ENCODE peak calls at places on chromosomes 6 and 20, in seven cellular contexts. One of them, this sample, is unnamed.

GRCh38 chr6:80488190-80488589 is 381.7 kb downstream of the BCKDHB start:
- DNase-seq in IMR-90: no peak
- DNase-seq in mesendoderm: peak
- DNase-seq in mesenchymal stem cell: no peak
- DNase-seq in neuronal stem cell: no peak
- DNase-seq in H1: no peak
- DNase-seq in trophoblast cell: no peak
- DNase-seq in this sample: no peak

GRCh38 chr6:13384506-13384905 is 56.2 kb upstream of the TBC1D7 start:
- DNase-seq in IMR-90: no peak
- DNase-seq in mesendoderm: no peak
- DNase-seq in mesenchymal stem cell: no peak
- DNase-seq in neuronal stem cell: no peak
- DNase-seq in H1: no peak
- DNase-seq in trophoblast cell: no peak
- DNase-seq in this sample: no peak

GRCh38 chr20:10696650-10697049 is 22.9 kb upstream of the JAG1 start:
- DNase-seq in IMR-90: no peak
- DNase-seq in mesendoderm: peak
- DNase-seq in mesenchymal stem cell: no peak
- DNase-seq in neuronal stem cell: no peak
- DNase-seq in H1: peak
- DNase-seq in trophoblast cell: no peak
- DNase-seq in this sample: peak

GRCh38 chr6:170148709-170149470 is 142.0 kb downstream of the DLL1 start:
- DNase-seq in IMR-90: no peak
- DNase-seq in mesendoderm: no peak
- DNase-seq in mesenchymal stem cell: no peak
- DNase-seq in neuronal stem cell: no peak
- DNase-seq in H1: no peak
- DNase-seq in trophoblast cell: no peak
- DNase-seq in this sample: no peak

GRCh38 chr6:25404693-25405169 is 125.6 kb downstream of the CARMIL1 start:
- DNase-seq in IMR-90: no peak
- DNase-seq in mesendoderm: no peak
- DNase-seq in mesenchymal stem cell: no peak
- DNase-seq in neuronal stem cell: no peak
- DNase-seq in H1: no peak
- DNase-seq in trophoblast cell: no peak
- DNase-seq in this sample: no peak

GRCh38 chr20:40741507-40742106 is 52.6 kb upstream of the MAFB start:
- DNase-seq in IMR-90: peak
- DNase-seq in mesendoderm: peak
- DNase-seq in mesenchymal stem cell: peak
- DNase-seq in neuronal stem cell: peak
- DNase-seq in H1: peak
- DNase-seq in trophoblast cell: peak
- DNase-seq in this sample: peak

GRCh38 chr6:144673807-144674206 is 388.7 kb downstream of the UTRN start:
- DNase-seq in IMR-90: no peak
- DNase-seq in mesendoderm: no peak
- DNase-seq in mesenchymal stem cell: no peak
- DNase-seq in neuronal stem cell: no peak
- DNase-seq in H1: no peak
- DNase-seq in trophoblast cell: no peak
- DNase-seq in this sample: no peak

GRCh38 chr6:167349816-167350215 is 24.9 kb downstream of the TTLL2 start:
- DNase-seq in IMR-90: no peak
- DNase-seq in mesendoderm: no peak
- DNase-seq in mesenchymal stem cell: no peak
- DNase-seq in neuronal stem cell: no peak
- DNase-seq in H1: no peak
- DNase-seq in trophoblast cell: no peak
- DNase-seq in this sample: no peak

GRCh38 chr6:125077453-125077852 is 76.1 kb upstream of the TPD52L1 start:
- DNase-seq in IMR-90: no peak
- DNase-seq in mesendoderm: peak
- DNase-seq in mesenchymal stem cell: no peak
- DNase-seq in neuronal stem cell: no peak
- DNase-seq in H1: no peak
- DNase-seq in trophoblast cell: peak
- DNase-seq in this sample: no peak

GRCh38 chr20:39778847-39779641 is 816.9 kb downstream of the DHX35 start:
- DNase-seq in IMR-90: no peak
- DNase-seq in mesendoderm: peak
- DNase-seq in mesenchymal stem cell: no peak
- DNase-seq in neuronal stem cell: no peak
- DNase-seq in H1: no peak
- DNase-seq in trophoblast cell: no peak
- DNase-seq in this sample: no peak

GRCh38 chr6:13288481-13288880 is 39.9 kb downstream of the TBC1D7 start:
- DNase-seq in IMR-90: no peak
- DNase-seq in mesendoderm: no peak
- DNase-seq in mesenchymal stem cell: no peak
- DNase-seq in neuronal stem cell: no peak
- DNase-seq in H1: no peak
- DNase-seq in trophoblast cell: no peak
- DNase-seq in this sample: no peak

GRCh38 chr6:19417713-19418112 is 419.5 kb upstream of the ID4 start:
- DNase-seq in IMR-90: peak
- DNase-seq in mesendoderm: no peak
- DNase-seq in mesenchymal stem cell: no peak
- DNase-seq in neuronal stem cell: no peak
- DNase-seq in H1: no peak
- DNase-seq in trophoblast cell: peak
- DNase-seq in this sample: no peak

GRCh38 chr6:137210903-137211302 is 8.3 kb downstream of the IFNGR1 start:
- DNase-seq in IMR-90: peak
- DNase-seq in mesendoderm: no peak
- DNase-seq in mesenchymal stem cell: no peak
- DNase-seq in neuronal stem cell: no peak
- DNase-seq in H1: no peak
- DNase-seq in trophoblast cell: no peak
- DNase-seq in this sample: no peak

GRCh38 chr6:92888316-92888715 is 531.0 kb downstream of the EPHA7 start:
- DNase-seq in IMR-90: no peak
- DNase-seq in mesendoderm: no peak
- DNase-seq in mesenchymal stem cell: no peak
- DNase-seq in neuronal stem cell: no peak
- DNase-seq in H1: no peak
- DNase-seq in trophoblast cell: no peak
- DNase-seq in this sample: no peak

GRCh38 chr6:5302220-5302946 is 41.1 kb downstream of the FARS2 start:
- DNase-seq in IMR-90: peak
- DNase-seq in mesendoderm: no peak
- DNase-seq in mesenchymal stem cell: no peak
- DNase-seq in neuronal stem cell: no peak
- DNase-seq in H1: no peak
- DNase-seq in trophoblast cell: no peak
- DNase-seq in this sample: no peak

GRCh38 chr6:63859520-63859919 is 223.9 kb downstream of the PHF3 start:
- DNase-seq in IMR-90: no peak
- DNase-seq in mesendoderm: no peak
- DNase-seq in mesenchymal stem cell: peak
- DNase-seq in neuronal stem cell: no peak
- DNase-seq in H1: no peak
- DNase-seq in trophoblast cell: no peak
- DNase-seq in this sample: no peak

GRCh38 chr6:1381397-1382330 is 7.7 kb upstream of the FOXF2 start:
- DNase-seq in IMR-90: no peak
- DNase-seq in mesendoderm: peak
- DNase-seq in mesenchymal stem cell: no peak
- DNase-seq in neuronal stem cell: peak
- DNase-seq in H1: no peak
- DNase-seq in trophoblast cell: no peak
- DNase-seq in this sample: peak

GRCh38 chr6:136077834-136078576 is 172.1 kb downstream of the MTFR2 start:
- DNase-seq in IMR-90: peak
- DNase-seq in mesendoderm: no peak
- DNase-seq in mesenchymal stem cell: peak
- DNase-seq in neuronal stem cell: no peak
- DNase-seq in H1: no peak
- DNase-seq in trophoblast cell: peak
- DNase-seq in this sample: no peak

GRCh38 chr6:44161997-44162338 is 3.3 kb downstream of the CAPN11 start:
- DNase-seq in IMR-90: peak
- DNase-seq in mesendoderm: no peak
- DNase-seq in mesenchymal stem cell: no peak
- DNase-seq in neuronal stem cell: no peak
- DNase-seq in H1: no peak
- DNase-seq in trophoblast cell: no peak
- DNase-seq in this sample: no peak

GRCh38 chr6:30570760-30571084 is 520 bp upstream of the ABCF1 start:
- DNase-seq in IMR-90: no peak
- DNase-seq in mesendoderm: no peak
- DNase-seq in mesenchymal stem cell: no peak
- DNase-seq in neuronal stem cell: no peak
- DNase-seq in H1: no peak
- DNase-seq in trophoblast cell: peak
- DNase-seq in this sample: peak

GRCh38 chr6:30572078-30572605 is 900 bp downstream of the ABCF1 start:
- DNase-seq in IMR-90: no peak
- DNase-seq in mesendoderm: peak
- DNase-seq in mesenchymal stem cell: no peak
- DNase-seq in neuronal stem cell: no peak
- DNase-seq in H1: no peak
- DNase-seq in trophoblast cell: peak
- DNase-seq in this sample: no peak

GRCh38 chr6:30571085-30572077 is at the start of gene ABCF1:
- DNase-seq in IMR-90: peak
- DNase-seq in mesendoderm: peak
- DNase-seq in mesenchymal stem cell: peak
- DNase-seq in neuronal stem cell: peak
- DNase-seq in H1: peak
- DNase-seq in trophoblast cell: peak
- DNase-seq in this sample: peak

GRCh38 chr6:30570263-30570662 is 979 bp upstream of the ABCF1 start:
- DNase-seq in IMR-90: no peak
- DNase-seq in mesendoderm: peak
- DNase-seq in mesenchymal stem cell: no peak
- DNase-seq in neuronal stem cell: no peak
- DNase-seq in H1: no peak
- DNase-seq in trophoblast cell: no peak
- DNase-seq in this sample: no peak

GRCh38 chr6:30573113-30573512 is 1.9 kb downstream of the ABCF1 start:
- DNase-seq in IMR-90: no peak
- DNase-seq in mesendoderm: no peak
- DNase-seq in mesenchymal stem cell: no peak
- DNase-seq in neuronal stem cell: no peak
- DNase-seq in H1: no peak
- DNase-seq in trophoblast cell: no peak
- DNase-seq in this sample: no peak
- H3K18ac ChIP-seq in IMR-90: no peak
- H3K18ac ChIP-seq in mesendoderm: no peak
- H3K18ac ChIP-seq in mesenchymal stem cell: no peak
- H3K18ac ChIP-seq in neuronal stem cell: no peak
- H3K18ac ChIP-seq in H1: no peak
- H3K18ac ChIP-seq in trophoblast cell: no peak
- H3K18ac ChIP-seq in this sample: no peak

GRCh38 chr20:62052336-62052841 is 13.3 kb downstream of the TAF4 start:
- DNase-seq in IMR-90: no peak
- DNase-seq in mesendoderm: no peak
- DNase-seq in mesenchymal stem cell: no peak
- DNase-seq in neuronal stem cell: no peak
- DNase-seq in H1: no peak
- DNase-seq in trophoblast cell: no peak
- DNase-seq in this sample: no peak
- H3K18ac ChIP-seq in IMR-90: no peak
- H3K18ac ChIP-seq in mesendoderm: no peak
- H3K18ac ChIP-seq in mesenchymal stem cell: no peak
- H3K18ac ChIP-seq in neuronal stem cell: no peak
- H3K18ac ChIP-seq in H1: no peak
- H3K18ac ChIP-seq in trophoblast cell: no peak
- H3K18ac ChIP-seq in this sample: no peak

GRCh38 chr6:37480118-37480736 is 19.5 kb downstream of the CCDC167 start:
- DNase-seq in IMR-90: no peak
- DNase-seq in mesendoderm: no peak
- DNase-seq in mesenchymal stem cell: no peak
- DNase-seq in neuronal stem cell: no peak
- DNase-seq in H1: no peak
- DNase-seq in trophoblast cell: no peak
- DNase-seq in this sample: no peak

GRCh38 chr6:37482356-37483292 is 17.1 kb downstream of the CCDC167 start:
- DNase-seq in IMR-90: no peak
- DNase-seq in mesendoderm: no peak
- DNase-seq in mesenchymal stem cell: no peak
- DNase-seq in neuronal stem cell: no peak
- DNase-seq in H1: no peak
- DNase-seq in trophoblast cell: no peak
- DNase-seq in this sample: peak

GRCh38 chr6:37483502-37483901 is 16.2 kb downstream of the CCDC167 start:
- DNase-seq in IMR-90: no peak
- DNase-seq in mesendoderm: no peak
- DNase-seq in mesenchymal stem cell: no peak
- DNase-seq in neuronal stem cell: no peak
- DNase-seq in H1: no peak
- DNase-seq in trophoblast cell: no peak
- DNase-seq in this sample: no peak

GRCh38 chr6:37480951-37481597 is 18.6 kb downstream of the CCDC167 start:
- DNase-seq in IMR-90: no peak
- DNase-seq in mesendoderm: no peak
- DNase-seq in mesenchymal stem cell: no peak
- DNase-seq in neuronal stem cell: no peak
- DNase-seq in H1: no peak
- DNase-seq in trophoblast cell: no peak
- DNase-seq in this sample: no peak

DNA sequence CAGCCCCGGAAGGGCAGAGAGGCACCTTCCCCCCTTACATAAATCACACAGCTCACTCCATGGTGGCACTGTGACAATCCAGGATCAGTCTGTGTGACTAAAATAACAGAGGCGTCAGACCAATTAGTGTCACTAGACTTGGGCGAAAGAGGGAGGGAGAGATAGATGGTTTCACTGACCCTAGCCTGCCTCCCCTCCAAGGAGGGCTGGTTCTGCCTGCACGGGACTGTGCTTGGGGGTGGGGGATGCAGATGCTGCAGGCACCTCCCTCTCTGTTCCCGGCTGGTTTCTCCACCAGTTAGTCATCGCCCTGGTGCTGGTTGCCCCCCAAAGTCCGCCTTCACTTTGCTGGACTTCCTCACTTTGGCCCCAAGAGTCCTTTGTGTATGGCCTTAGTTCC is 17.9 kb downstream of the CCDC167 start:
- DNase-seq in IMR-90: no peak
- DNase-seq in mesendoderm: no peak
- DNase-seq in mesenchymal stem cell: no peak
- DNase-seq in neuronal stem cell: no peak
- DNase-seq in H1: no peak
- DNase-seq in trophoblast cell: no peak
- DNase-seq in this sample: no peak
- H3K18ac ChIP-seq in IMR-90: no peak
- H3K18ac ChIP-seq in mesendoderm: no peak
- H3K18ac ChIP-seq in mesenchymal stem cell: no peak
- H3K18ac ChIP-seq in neuronal stem cell: no peak
- H3K18ac ChIP-seq in H1: no peak
- H3K18ac ChIP-seq in trophoblast cell: no peak
- H3K18ac ChIP-seq in this sample: no peak

DNA sequence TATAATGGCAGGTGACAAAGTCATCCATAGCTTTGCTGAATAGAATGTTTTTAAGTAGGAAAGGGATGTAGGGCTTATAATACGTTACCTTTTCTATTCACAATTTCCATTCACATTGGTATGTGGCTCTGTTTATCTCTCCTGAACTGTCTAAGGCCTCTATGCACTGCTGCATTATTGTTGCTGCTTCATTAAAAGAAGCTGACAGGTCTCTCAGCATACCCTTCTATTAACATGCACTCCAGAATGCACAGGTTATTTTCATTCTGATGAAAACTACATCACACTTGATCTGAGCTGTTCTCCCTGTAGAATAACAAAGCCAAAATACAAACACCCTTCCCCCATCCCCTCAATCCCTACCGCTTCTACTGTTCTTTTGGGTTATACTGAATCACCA is 399.3 kb downstream of the TBC1D32 start:
- DNase-seq in IMR-90: no peak
- DNase-seq in mesendoderm: no peak
- DNase-seq in mesenchymal stem cell: no peak
- DNase-seq in neuronal stem cell: no peak
- DNase-seq in H1: no peak
- DNase-seq in trophoblast cell: no peak
- DNase-seq in this sample: no peak
- H3K18ac ChIP-seq in IMR-90: no peak
- H3K18ac ChIP-seq in mesendoderm: no peak
- H3K18ac ChIP-seq in mesenchymal stem cell: no peak
- H3K18ac ChIP-seq in neuronal stem cell: no peak
- H3K18ac ChIP-seq in H1: no peak
- H3K18ac ChIP-seq in trophoblast cell: no peak
- H3K18ac ChIP-seq in this sample: no peak